ENCODE peak calls at places on chromosome 19, in six cellular contexts. P, F, Y, A, V and C are unnamed samples.

GRCh38 chr19:55047951-55048350 is 9.9 kb upstream of the GP6 start:
- DNase-seq in P (no peak), F (no peak), Y (no peak), A (no peak), V (no peak), C (no peak)

GRCh38 chr19:46299004-46299509 is 2.2 kb downstream of the HIF3A start:
- DNase-seq in P (no peak), F (peak; percentile 96), Y (peak; percentile 97), A (peak; percentile 99), V (peak; percentile 50), C (peak; percentile 96)

GRCh38 chr19:46616631-46617322 is 8.1 kb downstream of the PTGIR start:
- DNase-seq in P (no peak), F (peak; percentile 71), Y (peak; percentile 90), A (no peak), V (peak; percentile 85), C (peak; percentile 70)

GRCh38 chr19:17721821-17722220 is 2.5 kb downstream of the MAP1S start:
- DNase-seq in P (no peak), F (peak; percentile 65), Y (no peak), A (no peak), V (peak; percentile 13), C (no peak)

GRCh38 chr19:21569497-21569870 is 64.1 kb downstream of the ZNF429 start:
- DNase-seq in P (no peak), F (no peak), Y (peak; percentile 67), A (no peak), V (no peak), C (no peak)

GRCh38 chr19:45395524-45396388 is 9.1 kb downstream of the PPP1R13L start:
- DNase-seq in P (no peak), F (no peak), Y (no peak), A (no peak), V (no peak), C (no peak)

GRCh38 chr19:8366961-8367326 is 3.0 kb downstream of the ANGPTL4 start:
- DNase-seq in P (no peak), F (no peak), Y (no peak), A (no peak), V (no peak), C (no peak)

GRCh38 chr19:54464624-54465266 is 1.2 kb upstream of the LENG9 start:
- DNase-seq in P (peak; percentile 65), F (peak; percentile 95), Y (peak; percentile 95), A (peak; percentile 96), V (peak; percentile 63), C (peak; percentile 90)

GRCh38 chr19:4456843-4457653 is 546 bp downstream of the UBXN6 start:
- DNase-seq in P (no peak), F (peak; percentile 51), Y (no peak), A (no peak), V (peak; percentile 56), C (no peak)

GRCh38 chr19:6161271-6161850 is 25.9 kb downstream of the ACSBG2 start:
- DNase-seq in P (peak; percentile 69), F (no peak), Y (no peak), A (no peak), V (no peak), C (no peak)

GRCh38 chr19:18831524-18832330 is at the start of gene UPF1:
- DNase-seq in P (peak; percentile 94), F (peak; percentile 92), Y (peak; percentile 91), A (peak; percentile 95), V (peak; percentile 88), C (peak; percentile 87)

GRCh38 chr19:45074744-45075143 is 1.5 kb downstream of the ZNF296 start:
- DNase-seq in P (no peak), F (no peak), Y (no peak), A (no peak), V (no peak), C (no peak)

GRCh38 chr19:2625434-2625833 is 77.1 kb downstream of the GNG7 start:
- DNase-seq in P (no peak), F (peak; percentile 61), Y (no peak), A (peak; percentile 83), V (no peak), C (no peak)

GRCh38 chr19:7294571-7295212 is 478 bp upstream of the INSR start:
- DNase-seq in P (no peak), F (peak; percentile 83), Y (peak; percentile 83), A (peak; percentile 92), V (peak; percentile 16), C (peak; percentile 74)

GRCh38 chr19:8174706-8175105 is 25.3 kb upstream of the FBN3 start:
- DNase-seq in P (no peak), F (no peak), Y (no peak), A (no peak), V (peak; percentile 31), C (no peak)

GRCh38 chr19:5451494-5451893 is 3.7 kb upstream of the ZNRF4 start:
- DNase-seq in P (no peak), F (no peak), Y (no peak), A (no peak), V (no peak), C (no peak)

GRCh38 chr19:38550376-38550775 is 67.4 kb downstream of the MAP4K1 start:
- DNase-seq in P (no peak), F (no peak), Y (no peak), A (no peak), V (no peak), C (no peak)

GRCh38 chr19:48403606-48404005 is 10.1 kb downstream of the GRIN2D start:
- DNase-seq in P (peak; percentile 44), F (peak; percentile 51), Y (no peak), A (no peak), V (peak; percentile 71), C (peak; percentile 46)

GRCh38 chr19:40754611-40755247 is 3.7 kb downstream of the SNRPA start:
- DNase-seq in P (no peak), F (peak; percentile 76), Y (peak; percentile 44), A (no peak), V (peak; percentile 19), C (no peak)

GRCh38 chr19:29578349-29578748 is 27.7 kb upstream of the POP4 start:
- DNase-seq in P (no peak), F (no peak), Y (no peak), A (no peak), V (no peak), C (no peak)

GRCh38 chr19:48596679-48597465 is 9.7 kb upstream of the SPACA4 start:
- DNase-seq in P (peak; percentile 50), F (no peak), Y (no peak), A (no peak), V (no peak), C (no peak)

GRCh38 chr19:55688422-55689218 is 13.6 kb downstream of the EPN1 start:
- DNase-seq in P (no peak), F (peak; percentile 57), Y (no peak), A (no peak), V (no peak), C (no peak)

GRCh38 chr19:49421039-49421877 is 2.0 kb downstream of the PTH2 start:
- DNase-seq in P (no peak), F (peak; percentile 74), Y (peak; percentile 61), A (no peak), V (peak; percentile 17), C (peak; percentile 20)

GRCh38 chr19:15284091-15284490 is 48.2 kb downstream of the BRD4 start:
- DNase-seq in P (no peak), F (no peak), Y (no peak), A (no peak), V (no peak), C (no peak)

GRCh38 chr19:15284896-15285295 is 47.4 kb downstream of the BRD4 start:
- DNase-seq in P (no peak), F (no peak), Y (no peak), A (no peak), V (no peak), C (no peak)

GRCh38 chr19:15282311-15282705 is 50.0 kb downstream of the BRD4 start:
- DNase-seq in P (no peak), F (no peak), Y (no peak), A (no peak), V (no peak), C (no peak)

GRCh38 chr19:15280915-15281683 is 48.9 kb upstream of the EPHX3 start:
- DNase-seq in P (no peak), F (peak; percentile 93), Y (peak; percentile 69), A (peak; percentile 92), V (peak; percentile 89), C (peak; percentile 79)

DNA sequence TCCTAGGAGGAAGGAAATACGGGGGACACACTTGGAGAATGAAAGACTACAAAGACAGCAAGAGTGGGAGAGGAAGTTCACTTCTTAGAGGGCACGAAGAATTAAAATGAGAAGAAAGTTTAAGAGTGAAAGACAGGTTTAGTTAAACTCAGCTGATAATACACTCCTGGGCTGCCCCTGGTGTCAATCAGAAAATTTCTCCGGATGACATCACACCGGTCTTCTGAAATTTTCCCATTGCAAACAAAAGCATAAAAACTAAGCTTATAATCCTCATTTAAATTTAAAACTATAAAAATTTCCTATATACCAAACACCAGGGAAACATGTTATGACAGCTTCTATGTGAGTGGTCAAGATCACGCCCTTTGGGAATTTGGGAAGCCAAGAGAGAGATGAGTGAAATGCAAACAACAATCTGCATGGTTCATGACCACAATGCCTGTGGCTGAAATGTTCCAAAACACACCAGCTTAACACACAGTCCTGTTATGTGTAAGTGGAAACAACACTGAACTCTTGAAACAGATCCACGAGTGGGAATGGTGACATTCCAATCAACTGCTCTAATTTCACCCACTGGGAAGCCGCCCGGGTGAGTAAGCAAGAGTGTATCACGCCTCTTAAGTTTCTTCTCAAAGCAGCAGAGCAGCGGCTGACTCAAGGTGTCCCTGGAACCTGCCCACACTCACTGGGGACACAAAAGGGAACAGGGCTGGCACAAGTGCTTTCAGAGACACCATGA is 49.0 kb downstream of the BRD4 start:
- DNase-seq in P (no peak), F (peak; percentile 48), Y (no peak), A (peak; percentile 77), V (peak; percentile 59), C (no peak)
- H3K27ac ChIP-seq in P (peak overlapping the region; percentile 17), F (no peak overlapping the region), Y (peak overlapping the region; percentile 5), A (peak overlapping the region; percentile 48), V (peak overlapping the region; percentile 1), C (no peak overlapping the region)

GRCh38 chr19:1126984-1127760 is 23.4 kb downstream of the GPX4 start:
- DNase-seq in P (no peak), F (no peak), Y (no peak), A (no peak), V (no peak), C (no peak)
- H3K27ac ChIP-seq in P (no peak overlapping the region), F (no peak overlapping the region), Y (no peak overlapping the region), A (no peak overlapping the region), V (peak overlapping the region; percentile 7), C (no peak overlapping the region)

DNA sequence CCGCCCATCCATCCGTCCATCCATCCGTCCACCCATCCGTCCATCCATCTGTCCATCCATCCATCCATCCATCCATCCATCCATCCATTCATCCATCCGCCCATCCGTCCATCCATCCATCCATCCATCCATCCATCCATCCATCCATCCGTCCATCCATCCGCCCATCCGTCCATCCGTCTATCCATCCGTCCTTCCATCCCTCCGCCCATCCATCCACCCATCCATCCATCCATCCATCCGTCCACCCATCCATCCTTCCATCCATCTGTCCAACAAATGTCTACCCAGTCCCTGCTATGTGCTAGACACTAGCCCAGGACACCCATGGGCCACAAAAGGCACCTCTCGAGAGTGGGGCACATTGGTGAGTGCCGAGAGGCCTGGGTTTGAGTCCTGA is 15.7 kb downstream of the LRRC4B start:
- DNase-seq in P (no peak), F (no peak), Y (no peak), A (no peak), V (no peak), C (no peak)
- H3K27ac ChIP-seq in P (no peak overlapping the region), F (no peak overlapping the region), Y (no peak overlapping the region), A (no peak overlapping the region), V (no peak overlapping the region), C (no peak overlapping the region)

DNA sequence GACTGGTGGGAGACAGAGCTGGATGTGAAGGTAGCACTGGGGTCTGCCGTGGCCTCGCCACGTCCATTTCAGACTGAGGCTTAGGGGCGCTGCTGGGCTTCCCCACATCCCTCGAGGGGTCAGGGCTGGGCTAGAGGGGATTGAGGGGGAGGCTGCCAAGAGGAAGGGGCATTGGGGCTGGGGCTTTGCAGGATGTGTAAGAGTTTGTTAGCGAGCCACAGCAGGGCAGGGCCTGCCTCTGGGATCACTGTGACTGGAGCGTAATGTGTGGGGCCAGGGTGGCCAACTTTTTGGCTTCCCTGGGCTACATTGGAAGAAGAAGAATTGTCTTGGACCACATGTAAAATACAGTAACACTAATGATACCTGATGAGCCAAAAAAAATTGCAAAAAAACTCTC is 14.1 kb downstream of the ARID3A start:
- DNase-seq in P (no peak), F (no peak), Y (no peak), A (no peak), V (no peak), C (no peak)
- H3K27ac ChIP-seq in P (no peak overlapping the region), F (no peak overlapping the region), Y (peak overlapping the region; percentile 94), A (peak overlapping the region; percentile 74), V (no peak overlapping the region), C (peak overlapping the region; percentile 77)